ENCODE peak calls at places on chromosomes 4 and X, in five cellular contexts. F is heart left ventricle, B is K562, C is spleen, D is brain microvascular endothelial cell. A is an unnamed sample.

GRCh38 chrX:11758400-11759171 is 549 bp downstream of the MSL3 start:
- DNase-seq in F (peak; percentile 91), B (peak; percentile 82), C (peak; percentile 96), D (peak; percentile 71), A (peak; percentile 83)

GRCh38 chr4:44319129-44319528 is 129.5 kb downstream of the KCTD8 start:
- DNase-seq in C (no peak), D (no peak), F (no peak), B (no peak), A (no peak)

GRCh38 chr4:11543710-11544109 is 115.0 kb upstream of the HS3ST1 start:
- DNase-seq in B (no peak), F (no peak), C (no peak), D (peak; percentile 26), A (no peak)

GRCh38 chr4:39274503-39274902 is 91.7 kb downstream of the RFC1 start:
- DNase-seq in B (no peak), D (no peak), F (no peak), C (no peak), A (no peak)

GRCh38 chr4:185591679-185592141 is 56.4 kb upstream of the PDLIM3 start:
- DNase-seq in C (no peak), D (no peak), B (no peak), F (no peak), A (no peak)

GRCh38 chr4:149493492-149493891 is 322.2 kb downstream of the IQCM start:
- DNase-seq in C (no peak), F (no peak), D (no peak), B (no peak), A (no peak)

GRCh38 chr4:8218371-8219050 is 19.4 kb downstream of the SH3TC1 start:
- DNase-seq in D (no peak), B (no peak), C (no peak), F (no peak), A (no peak)

GRCh38 chrX:39445336-39445735 is 644.1 kb downstream of the MID1IP1 start:
- DNase-seq in B (peak; percentile 18), C (no peak), D (no peak), F (no peak), A (no peak)

GRCh38 chrX:134936542-134936941 is 54.2 kb upstream of the SMIM10 start:
- DNase-seq in D (peak; percentile 27), B (no peak), C (no peak), F (no peak), A (no peak)

GRCh38 chrX:120021927-120022326 is 55.6 kb downstream of the RHOXF2B start:
- DNase-seq in B (peak; percentile 9), D (no peak), C (no peak), F (no peak), A (no peak)

GRCh38 chrX:102651968-102652744 is 873 bp downstream of the GPRASP1 start:
- DNase-seq in C (no peak), F (no peak), B (peak; percentile 8), D (peak; percentile 33), A (peak; percentile 73)

GRCh38 chr4:185955817-185956542 is 113.0 kb upstream of the TLR3 start:
- DNase-seq in B (no peak), F (no peak), C (no peak), D (no peak), A (no peak)

GRCh38 chrX:20382518-20383291 is 116.0 kb upstream of the RPS6KA3 start:
- DNase-seq in F (peak; percentile 48), D (no peak), B (no peak), C (no peak), A (no peak)

GRCh38 chr4:141580523-141580922 is 55.9 kb upstream of the IL15 start:
- DNase-seq in B (no peak), C (no peak), F (no peak), D (no peak), A (no peak)

GRCh38 chr4:102620697-102621497 is 119.7 kb downstream of the NFKB1 start:
- DNase-seq in D (peak; percentile 80), F (no peak), C (no peak), B (peak; percentile 52), A (no peak)

GRCh38 chr4:72418458-72418857 is 150.6 kb downstream of the ADAMTS3 start:
- DNase-seq in F (peak; percentile 31), D (peak; percentile 80), B (no peak), C (no peak), A (peak; percentile 26)

GRCh38 chrX:1673337-1673736 is 58.5 kb downstream of the ASMT start:
- DNase-seq in B (peak; percentile 46), C (peak; percentile 47), D (no peak), F (no peak), A (no peak)

GRCh38 chr4:171880136-171880535 is 66.9 kb downstream of the GALNTL6 start:
- DNase-seq in D (peak; percentile 90), F (no peak), C (no peak), B (no peak), A (no peak)

GRCh38 chr4:23934223-23934622 is 44.4 kb upstream of the PPARGC1A start:
- DNase-seq in F (no peak), B (no peak), C (no peak), D (no peak), A (no peak)
- TF ChIP-seq CTCF in F (no peak), B (peak; percentile 21), C (no peak), D (peak; percentile 31), A (no peak)

DNA sequence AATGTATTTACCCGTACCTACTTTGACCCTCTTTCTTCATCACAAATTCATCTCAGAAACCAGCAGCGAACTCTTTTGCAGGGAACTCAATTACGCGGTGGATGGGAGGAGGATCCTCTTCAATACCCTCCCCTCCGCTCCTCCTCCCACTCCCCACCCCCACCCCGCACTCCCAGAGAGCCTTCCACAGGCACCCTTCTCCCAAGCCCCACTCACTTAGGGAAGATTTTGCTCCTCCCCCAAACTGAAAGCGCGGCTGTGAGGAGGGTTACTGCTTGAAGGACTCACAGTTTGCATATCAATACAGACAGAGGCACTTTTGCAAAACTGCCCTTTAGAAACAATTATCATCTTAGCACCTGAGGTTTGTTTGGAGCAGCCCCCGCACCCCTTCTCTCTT is 955 bp upstream of the IL1RAPL1 start:
- DNase-seq in F (peak; percentile 28), B (no peak), D (peak; percentile 21), C (no peak), A (no peak)
- H3K4me3 ChIP-seq in F (peak overlapping the region; percentile 49), B (no peak overlapping the region), D (peak overlapping the region; percentile 57), C (no peak overlapping the region), A (no peak overlapping the region)

GRCh38 chrX:16843208-16843909 is 26.8 kb downstream of the RBBP7 start:
- DNase-seq in D (no peak), F (no peak), C (no peak), B (no peak), A (no peak)

GRCh38 chrX:16848541-16848940 is 21.6 kb downstream of the RBBP7 start:
- DNase-seq in D (no peak), F (no peak), C (no peak), B (no peak), A (no peak)

GRCh38 chrX:16839852-16840460 is 30.2 kb downstream of the RBBP7 start:
- DNase-seq in C (no peak), B (no peak), D (peak; percentile 71), F (no peak), A (peak; percentile 79)

GRCh38 chrX:16842684-16843083 is 27.5 kb downstream of the RBBP7 start:
- DNase-seq in B (no peak), F (no peak), C (no peak), D (no peak), A (no peak)

GRCh38 chrX:16845686-16846085 is 24.5 kb downstream of the RBBP7 start:
- DNase-seq in C (no peak), D (no peak), B (no peak), F (no peak), A (no peak)
- H3K36me3 ChIP-seq in C (no peaks in the 10 kb centered on the region), D (peaks cover 23% of the 10 kb centered on the region), B (peaks cover 92% of the 10 kb centered on the region), F (peaks cover 92% of the 10 kb centered on the region), A (no peaks in the 10 kb centered on the region)

GRCh38 chr4:138975225-138975624 is 40.4 kb upstream of the NOCT start:
- DNase-seq in C (no peak), D (no peak), F (no peak), B (no peak), A (no peak)
- TF ChIP-seq CTCF in C (no peak), D (peak; percentile 34), F (no peak), B (no peak), A (no peak)

GRCh38 chrX:136369377-136369776 is 68.6 kb downstream of the ADGRG4 start:
- DNase-seq in F (no peak), B (no peak), C (no peak), D (no peak), A (no peak)
- H3K4me3 ChIP-seq in F (no peak overlapping the region), B (no peak overlapping the region), C (no peak overlapping the region), D (no peak overlapping the region), A (no peak overlapping the region)

DNA sequence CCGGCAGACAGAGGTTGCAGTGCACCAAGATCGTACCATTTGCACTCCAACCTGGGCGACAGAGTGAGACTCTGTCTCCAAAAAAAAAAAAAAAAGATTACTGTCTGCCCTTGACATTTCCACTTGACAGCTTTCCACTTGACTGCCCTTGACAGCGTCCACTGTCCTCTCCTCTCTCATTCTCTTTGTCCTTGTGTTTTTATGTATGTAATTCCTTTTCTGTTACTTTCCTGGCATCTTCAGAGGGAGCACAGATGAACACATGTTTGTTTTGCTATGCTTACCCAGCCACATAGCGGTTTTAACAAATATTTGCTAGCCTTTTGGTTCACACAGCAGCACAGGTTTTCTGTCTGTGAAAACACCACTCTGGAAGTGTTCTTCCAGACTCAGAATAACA is 26.2 kb downstream of the SYAP1 start:
- DNase-seq in D (no peak), F (no peak), C (no peak), B (no peak), A (no peak)
- H3K36me3 ChIP-seq in D (peaks cover 57% of the 10 kb centered on the region), F (peaks cover 86% of the 10 kb centered on the region), C (peaks cover 25% of the 10 kb centered on the region), B (peaks cover 63% of the 10 kb centered on the region), A (no peaks in the 10 kb centered on the region)

DNA sequence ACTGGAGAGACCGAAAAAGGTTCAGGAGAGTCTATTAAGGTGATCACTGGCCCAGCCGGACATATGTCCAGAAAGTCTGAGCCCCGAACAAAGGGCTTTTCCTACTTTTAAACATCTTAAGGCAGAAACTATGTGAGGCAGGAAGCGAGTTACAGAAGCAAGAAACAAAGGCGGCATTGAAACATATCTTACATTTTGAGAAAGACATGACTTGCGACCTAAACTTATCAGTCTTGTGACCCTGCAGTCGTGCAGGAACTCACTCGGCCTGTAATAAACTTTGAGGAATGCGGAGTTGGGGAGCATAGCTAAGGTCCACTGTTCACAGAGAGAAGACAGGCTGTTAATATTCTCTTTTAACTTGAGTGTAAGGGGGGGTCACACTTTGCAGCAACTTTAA is 158.7 kb downstream of the TBX22 start:
- DNase-seq in F (no peak), B (no peak), C (no peak), D (no peak), A (no peak)
- TF ChIP-seq CTCF in F (no peak), B (no peak), C (no peak), D (no peak), A (no peak)

GRCh38 chr4:113974467-113974866 is 5.0 kb downstream of the ARSJ start:
- DNase-seq in C (no peak), D (no peak), B (no peak), F (no peak), A (no peak)
- H3K4me3 ChIP-seq in C (no peak overlapping the region), D (no peak overlapping the region), B (no peak overlapping the region), F (no peak overlapping the region), A (no peak overlapping the region)

GRCh38 chr4:113236916-113237315 is 187.5 kb downstream of the ANK2 start:
- DNase-seq in F (peak; percentile 33), D (no peak), C (no peak), B (no peak), A (no peak)
- H3K36me3 ChIP-seq in F (peaks cover 8% of the 10 kb centered on the region), D (no peaks in the 10 kb centered on the region), C (no peaks in the 10 kb centered on the region), B (no peaks in the 10 kb centered on the region), A (no peaks in the 10 kb centered on the region)

A was measured in uterus.